ENCODE peak calls at places on chromosomes 5 and 9, in eight cellular contexts. One of them, this sample, is unnamed.

GRCh38 chr5:61301820-61302563 is 30.1 kb upstream of the ZSWIM6 start:
- DNase-seq in HCT116: peak; percentile 82
- DNase-seq in breast epithelium: peak; percentile 86
- DNase-seq in transverse colon: peak; percentile 66
- DNase-seq in spleen: no peak
- DNase-seq in sigmoid colon: peak; percentile 85
- DNase-seq in upper lobe of left lung: peak; percentile 86
- DNase-seq in stomach: peak; percentile 88
- DNase-seq in this sample: no peak

GRCh38 chr5:153402550-153402949 is 87.9 kb upstream of the GRIA1 start:
- DNase-seq in HCT116: no peak
- DNase-seq in stomach: no peak
- DNase-seq in sigmoid colon: no peak
- DNase-seq in upper lobe of left lung: no peak
- DNase-seq in transverse colon: no peak
- DNase-seq in breast epithelium: no peak
- DNase-seq in spleen: no peak
- DNase-seq in this sample: no peak

GRCh38 chr9:13491493-13492424 is 212.3 kb upstream of the MPDZ start:
- DNase-seq in upper lobe of left lung: no peak
- DNase-seq in breast epithelium: peak; percentile 87
- DNase-seq in sigmoid colon: no peak
- DNase-seq in stomach: no peak
- DNase-seq in transverse colon: no peak
- DNase-seq in spleen: no peak
- DNase-seq in HCT116: no peak
- DNase-seq in this sample: no peak

GRCh38 chr5:180056153-180056552 is 15.4 kb downstream of the RNF130 start:
- DNase-seq in spleen: no peak
- DNase-seq in breast epithelium: no peak
- DNase-seq in HCT116: no peak
- DNase-seq in sigmoid colon: no peak
- DNase-seq in stomach: no peak
- DNase-seq in upper lobe of left lung: no peak
- DNase-seq in transverse colon: no peak
- DNase-seq in this sample: no peak

GRCh38 chr9:129033216-129033615 is 3.2 kb upstream of the MIGA2 start:
- DNase-seq in transverse colon: no peak
- DNase-seq in sigmoid colon: no peak
- DNase-seq in HCT116: no peak
- DNase-seq in upper lobe of left lung: no peak
- DNase-seq in stomach: no peak
- DNase-seq in spleen: no peak
- DNase-seq in breast epithelium: no peak
- DNase-seq in this sample: no peak

GRCh38 chr9:124960409-124960752 is 19.5 kb upstream of the GOLGA1 start:
- DNase-seq in transverse colon: no peak
- DNase-seq in breast epithelium: no peak
- DNase-seq in spleen: no peak
- DNase-seq in HCT116: no peak
- DNase-seq in sigmoid colon: no peak
- DNase-seq in upper lobe of left lung: no peak
- DNase-seq in stomach: no peak
- DNase-seq in this sample: no peak

GRCh38 chr5:10635257-10635860 is 71.5 kb downstream of the ANKRD33B start:
- DNase-seq in transverse colon: no peak
- DNase-seq in HCT116: peak; percentile 10
- DNase-seq in sigmoid colon: no peak
- DNase-seq in spleen: no peak
- DNase-seq in upper lobe of left lung: no peak
- DNase-seq in stomach: no peak
- DNase-seq in breast epithelium: no peak
- DNase-seq in this sample: no peak

GRCh38 chr5:129046151-129046550 is 48.4 kb upstream of the ISOC1 start:
- DNase-seq in stomach: no peak
- DNase-seq in breast epithelium: no peak
- DNase-seq in upper lobe of left lung: no peak
- DNase-seq in spleen: no peak
- DNase-seq in HCT116: no peak
- DNase-seq in transverse colon: no peak
- DNase-seq in sigmoid colon: no peak
- DNase-seq in this sample: no peak

GRCh38 chr9:71096431-71097108 is 24.9 kb downstream of the TRPM3 start:
- DNase-seq in breast epithelium: no peak
- DNase-seq in transverse colon: peak; percentile 10
- DNase-seq in HCT116: no peak
- DNase-seq in upper lobe of left lung: no peak
- DNase-seq in spleen: no peak
- DNase-seq in stomach: peak; percentile 41
- DNase-seq in sigmoid colon: no peak
- DNase-seq in this sample: no peak

GRCh38 chr5:107594253-107595045 is 76.3 kb downstream of the EFNA5 start:
- DNase-seq in upper lobe of left lung: no peak
- DNase-seq in HCT116: no peak
- DNase-seq in spleen: no peak
- DNase-seq in sigmoid colon: no peak
- DNase-seq in stomach: no peak
- DNase-seq in breast epithelium: no peak
- DNase-seq in transverse colon: peak; percentile 37
- DNase-seq in this sample: no peak

GRCh38 chr9:138043411-138044345 is 166.1 kb downstream of the CACNA1B start:
- DNase-seq in transverse colon: no peak
- DNase-seq in HCT116: no peak
- DNase-seq in stomach: peak; percentile 17
- DNase-seq in upper lobe of left lung: peak; percentile 19
- DNase-seq in spleen: peak; percentile 45
- DNase-seq in breast epithelium: peak; percentile 11
- DNase-seq in sigmoid colon: peak; percentile 46
- DNase-seq in this sample: no peak

GRCh38 chr9:101419863-101420262 is 15.7 kb downstream of the ALDOB start:
- DNase-seq in sigmoid colon: no peak
- DNase-seq in HCT116: no peak
- DNase-seq in transverse colon: no peak
- DNase-seq in stomach: no peak
- DNase-seq in upper lobe of left lung: no peak
- DNase-seq in breast epithelium: no peak
- DNase-seq in spleen: no peak
- DNase-seq in this sample: no peak

GRCh38 chr9:111301195-111301594 is 28.8 kb downstream of the OR2K2 start:
- DNase-seq in HCT116: no peak
- DNase-seq in transverse colon: no peak
- DNase-seq in breast epithelium: no peak
- DNase-seq in upper lobe of left lung: no peak
- DNase-seq in stomach: no peak
- DNase-seq in spleen: no peak
- DNase-seq in sigmoid colon: no peak
- DNase-seq in this sample: no peak

GRCh38 chr9:116112236-116112635 is 41.4 kb upstream of the PAPPA start:
- DNase-seq in breast epithelium: no peak
- DNase-seq in stomach: no peak
- DNase-seq in spleen: no peak
- DNase-seq in sigmoid colon: no peak
- DNase-seq in transverse colon: no peak
- DNase-seq in upper lobe of left lung: no peak
- DNase-seq in HCT116: no peak
- DNase-seq in this sample: no peak

GRCh38 chr9:98172604-98173003 is 19.8 kb downstream of the CORO2A start:
- DNase-seq in breast epithelium: no peak
- DNase-seq in sigmoid colon: peak; percentile 21
- DNase-seq in transverse colon: no peak
- DNase-seq in HCT116: no peak
- DNase-seq in spleen: no peak
- DNase-seq in stomach: peak; percentile 61
- DNase-seq in upper lobe of left lung: peak; percentile 36
- DNase-seq in this sample: no peak
- TF ChIP-seq POLR2AphosphoS5 in breast epithelium: no peak
- TF ChIP-seq POLR2AphosphoS5 in sigmoid colon: no peak
- TF ChIP-seq POLR2AphosphoS5 in transverse colon: no peak
- TF ChIP-seq POLR2AphosphoS5 in HCT116: no peak
- TF ChIP-seq POLR2AphosphoS5 in spleen: no peak
- TF ChIP-seq POLR2AphosphoS5 in stomach: no peak
- TF ChIP-seq POLR2AphosphoS5 in upper lobe of left lung: no peak
- TF ChIP-seq POLR2AphosphoS5 in this sample: no peak

GRCh38 chr9:7977586-7977985 is 178.0 kb upstream of the DMAC1 start:
- DNase-seq in breast epithelium: no peak
- DNase-seq in spleen: no peak
- DNase-seq in upper lobe of left lung: no peak
- DNase-seq in sigmoid colon: no peak
- DNase-seq in HCT116: no peak
- DNase-seq in stomach: no peak
- DNase-seq in transverse colon: no peak
- DNase-seq in this sample: no peak

GRCh38 chr9:7974335-7975005 is 174.9 kb upstream of the DMAC1 start:
- DNase-seq in spleen: peak; percentile 73
- DNase-seq in transverse colon: no peak
- DNase-seq in stomach: no peak
- DNase-seq in sigmoid colon: no peak
- DNase-seq in breast epithelium: no peak
- DNase-seq in upper lobe of left lung: peak; percentile 28
- DNase-seq in HCT116: no peak
- DNase-seq in this sample: no peak

GRCh38 chr9:7979591-7979990 is 180.0 kb upstream of the DMAC1 start:
- DNase-seq in upper lobe of left lung: no peak
- DNase-seq in stomach: no peak
- DNase-seq in sigmoid colon: no peak
- DNase-seq in transverse colon: no peak
- DNase-seq in HCT116: no peak
- DNase-seq in breast epithelium: no peak
- DNase-seq in spleen: no peak
- DNase-seq in this sample: no peak

GRCh38 chr9:7976167-7976755 is 176.7 kb upstream of the DMAC1 start:
- DNase-seq in stomach: no peak
- DNase-seq in spleen: no peak
- DNase-seq in sigmoid colon: no peak
- DNase-seq in HCT116: no peak
- DNase-seq in breast epithelium: no peak
- DNase-seq in transverse colon: peak; percentile 15
- DNase-seq in upper lobe of left lung: peak; percentile 32
- DNase-seq in this sample: no peak

DNA sequence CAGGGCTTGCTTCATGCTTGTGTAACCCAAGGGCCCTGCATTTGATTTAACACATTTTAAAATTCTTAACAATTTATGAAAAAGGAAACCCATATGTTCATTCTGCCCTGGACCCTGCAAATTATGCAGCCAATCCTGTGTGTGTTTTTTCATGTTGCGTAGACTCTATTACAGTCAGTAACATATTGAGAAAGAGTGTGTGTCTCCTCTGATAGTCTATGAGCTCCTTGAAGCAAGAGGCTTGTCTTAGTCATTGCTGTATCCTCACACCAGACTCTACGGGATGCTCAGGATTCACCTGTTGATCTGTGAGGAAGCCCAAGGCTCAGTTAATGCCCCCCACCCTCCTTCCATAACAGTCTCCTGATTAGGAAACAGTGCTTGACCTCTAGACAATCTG is 177.3 kb upstream of the DMAC1 start:
- DNase-seq in upper lobe of left lung: no peak
- DNase-seq in stomach: no peak
- DNase-seq in spleen: no peak
- DNase-seq in HCT116: no peak
- DNase-seq in breast epithelium: no peak
- DNase-seq in transverse colon: no peak
- DNase-seq in sigmoid colon: no peak
- DNase-seq in this sample: no peak
- H3K27ac ChIP-seq in upper lobe of left lung: no peak overlapping the region
- H3K27ac ChIP-seq in stomach: no peak overlapping the region
- H3K27ac ChIP-seq in spleen: peak overlapping the region; percentile 80
- H3K27ac ChIP-seq in HCT116: no peak overlapping the region
- H3K27ac ChIP-seq in breast epithelium: no peak overlapping the region
- H3K27ac ChIP-seq in transverse colon: no peak overlapping the region
- H3K27ac ChIP-seq in sigmoid colon: no peak overlapping the region
- H3K27ac ChIP-seq in this sample: no peak overlapping the region

GRCh38 chr5:158883502-158883901 is 216.2 kb downstream of the EBF1 start:
- DNase-seq in spleen: no peak
- DNase-seq in transverse colon: no peak
- DNase-seq in upper lobe of left lung: no peak
- DNase-seq in breast epithelium: no peak
- DNase-seq in stomach: no peak
- DNase-seq in sigmoid colon: no peak
- DNase-seq in HCT116: no peak
- DNase-seq in this sample: no peak

GRCh38 chr5:158886086-158886485 is 213.6 kb downstream of the EBF1 start:
- DNase-seq in HCT116: no peak
- DNase-seq in breast epithelium: no peak
- DNase-seq in sigmoid colon: no peak
- DNase-seq in upper lobe of left lung: no peak
- DNase-seq in spleen: no peak
- DNase-seq in stomach: no peak
- DNase-seq in transverse colon: no peak
- DNase-seq in this sample: no peak

GRCh38 chr5:158882660-158883059 is 217.1 kb downstream of the EBF1 start:
- DNase-seq in spleen: no peak
- DNase-seq in HCT116: no peak
- DNase-seq in transverse colon: no peak
- DNase-seq in sigmoid colon: no peak
- DNase-seq in stomach: no peak
- DNase-seq in breast epithelium: no peak
- DNase-seq in upper lobe of left lung: no peak
- DNase-seq in this sample: no peak

GRCh38 chr5:158886957-158887356 is 212.8 kb downstream of the EBF1 start:
- DNase-seq in HCT116: no peak
- DNase-seq in transverse colon: no peak
- DNase-seq in sigmoid colon: no peak
- DNase-seq in stomach: no peak
- DNase-seq in spleen: no peak
- DNase-seq in breast epithelium: no peak
- DNase-seq in upper lobe of left lung: no peak
- DNase-seq in this sample: no peak

GRCh38 chr5:158884827-158885512 is 214.7 kb downstream of the EBF1 start:
- DNase-seq in upper lobe of left lung: no peak
- DNase-seq in breast epithelium: no peak
- DNase-seq in sigmoid colon: no peak
- DNase-seq in HCT116: no peak
- DNase-seq in stomach: no peak
- DNase-seq in spleen: no peak
- DNase-seq in transverse colon: no peak
- DNase-seq in this sample: no peak
- H3K4me1 ChIP-seq in upper lobe of left lung: no peaks in the 10 kb centered on the region
- H3K4me1 ChIP-seq in breast epithelium: no peaks in the 10 kb centered on the region
- H3K4me1 ChIP-seq in sigmoid colon: peaks cover 37% of the 10 kb centered on the region
- H3K4me1 ChIP-seq in HCT116: no peaks in the 10 kb centered on the region
- H3K4me1 ChIP-seq in stomach: no peaks in the 10 kb centered on the region
- H3K4me1 ChIP-seq in spleen: peaks cover 29% of the 10 kb centered on the region
- H3K4me1 ChIP-seq in transverse colon: peaks cover 5% of the 10 kb centered on the region
- H3K4me1 ChIP-seq in this sample: peaks cover 20% of the 10 kb centered on the region

GRCh38 chr9:131661954-131662621 is 77.8 kb downstream of the RAPGEF1 start:
- DNase-seq in transverse colon: no peak
- DNase-seq in upper lobe of left lung: no peak
- DNase-seq in breast epithelium: no peak
- DNase-seq in sigmoid colon: no peak
- DNase-seq in spleen: no peak
- DNase-seq in HCT116: no peak
- DNase-seq in stomach: no peak
- DNase-seq in this sample: no peak
- TF ChIP-seq POLR2AphosphoS5 in transverse colon: no peak
- TF ChIP-seq POLR2AphosphoS5 in upper lobe of left lung: no peak
- TF ChIP-seq POLR2AphosphoS5 in breast epithelium: no peak
- TF ChIP-seq POLR2AphosphoS5 in sigmoid colon: no peak
- TF ChIP-seq POLR2AphosphoS5 in spleen: no peak
- TF ChIP-seq POLR2AphosphoS5 in HCT116: no peak
- TF ChIP-seq POLR2AphosphoS5 in stomach: no peak
- TF ChIP-seq POLR2AphosphoS5 in this sample: no peak

GRCh38 chr5:73797142-73797530 is 171.1 kb downstream of the ARHGEF28 start:
- DNase-seq in upper lobe of left lung: no peak
- DNase-seq in breast epithelium: no peak
- DNase-seq in HCT116: no peak
- DNase-seq in spleen: no peak
- DNase-seq in sigmoid colon: no peak
- DNase-seq in transverse colon: no peak
- DNase-seq in stomach: no peak
- DNase-seq in this sample: no peak
- H3K27ac ChIP-seq in upper lobe of left lung: no peak overlapping the region
- H3K27ac ChIP-seq in breast epithelium: no peak overlapping the region
- H3K27ac ChIP-seq in HCT116: no peak overlapping the region
- H3K27ac ChIP-seq in spleen: no peak overlapping the region
- H3K27ac ChIP-seq in sigmoid colon: peak overlapping the region; percentile 38
- H3K27ac ChIP-seq in transverse colon: no peak overlapping the region
- H3K27ac ChIP-seq in stomach: no peak overlapping the region
- H3K27ac ChIP-seq in this sample: no peak overlapping the region

This sample was measured in esophagus muscularis mucosa.